ENCODE peak calls at places on chromosomes 3 and 15, in eight cellular contexts. L is NT2/D1; N is brain microvascular endothelial cell; J is HL-60; H is cardiac muscle cell; B is stimulated activated CD4-positive, alpha-beta T cell treated with anti-CD3 and anti-CD28 coated beads, TNF-alpha, amount 100 ng/mL, for 4 hours; G is lung; W is HepG2. U is an unnamed sample.

GRCh38 chr3:16455946-16456345 is 57.6 kb downstream of the RFTN1 start:
- DNase-seq in L (no peak), N (no peak), J (no peak), H (no peak), B (no peak), G (peak), W (no peak), U (no peak)

GRCh38 chr3:153032891-153033290 is 129.1 kb upstream of the RAP2B start:
- DNase-seq in L (no peak), N (no peak), J (no peak), H (no peak), B (no peak), G (no peak), W (no peak), U (no peak)

GRCh38 chr3:14522768-14523167 is 17.4 kb downstream of the GRIP2 start:
- DNase-seq in L (no peak), N (no peak), J (no peak), H (no peak), B (no peak), G (no peak), W (no peak), U (no peak)

GRCh38 chr3:69403406-69403934 is 17.6 kb upstream of the FRMD4B start:
- DNase-seq in L (no peak), N (no peak), J (no peak), H (no peak), B (no peak), G (no peak), W (no peak), U (no peak)

GRCh38 chr3:105997800-105998526 is 129.2 kb upstream of the CBLB start:
- DNase-seq in L (no peak), N (peak), J (peak), H (no peak), B (no peak), G (peak), W (no peak), U (no peak)

GRCh38 chr15:48855501-48856440 is 22.2 kb upstream of the EID1 start:
- DNase-seq in L (no peak), N (peak), J (no peak), H (peak), B (no peak), G (no peak), W (peak), U (no peak)

GRCh38 chr3:122497425-122497824 is 17.3 kb downstream of the KPNA1 start:
- DNase-seq in L (no peak), N (peak), J (peak), H (no peak), B (peak), G (no peak), W (no peak), U (no peak)

GRCh38 chr15:29207758-29208108 is 61.9 kb downstream of the NSMCE3 start:
- DNase-seq in L (no peak), N (no peak), J (no peak), H (no peak), B (no peak), G (no peak), W (no peak), U (no peak)

GRCh38 chr15:73575636-73576247 is 57.4 kb downstream of the NPTN start:
- DNase-seq in L (no peak), N (no peak), J (no peak), H (no peak), B (no peak), G (no peak), W (no peak), U (no peak)

GRCh38 chr3:185820973-185821758 is 3.7 kb downstream of the IGF2BP2 start:
- DNase-seq in L (no peak), N (peak), J (no peak), H (no peak), B (no peak), G (no peak), W (peak), U (no peak)

GRCh38 chr15:58453931-58454793 is 22.4 kb downstream of the LIPC start:
- DNase-seq in L (no peak), N (no peak), J (peak), H (no peak), B (no peak), G (no peak), W (no peak), U (no peak)

GRCh38 chr3:8713901-8714759 is 19.5 kb upstream of the CAV3 start:
- DNase-seq in L (peak), N (no peak), J (no peak), H (peak), B (no peak), G (no peak), W (peak), U (no peak)

U was measured in activated B cell treated with CpG ODN at 0.5 μM for 24 hours.